ENCODE peak calls at places on chromosomes 11 and 22, in seven cellular contexts. I, W, Q, M, R, E and A are unnamed samples.

GRCh38 chr11:105891685-105892084 is 130.4 kb downstream of the MSANTD4 start:
- DNase-seq in I (no peak), W (no peak), Q (no peak), M (no peak), R (no peak), E (no peak), A (no peak)

GRCh38 chr22:25747245-25747944 is 5.4 kb downstream of the MYO18B start:
- DNase-seq in I (no peak), W (no peak), Q (peak; percentile 49), M (no peak), R (peak; percentile 74), E (peak; percentile 35), A (peak; percentile 56)

GRCh38 chr11:128904872-128905344 is 13.8 kb downstream of the KCNJ5 start:
- DNase-seq in I (no peak), W (no peak), Q (peak; percentile 50), M (peak; percentile 67), R (no peak), E (no peak), A (peak; percentile 55)

GRCh38 chr11:10618490-10618889 is 50.0 kb upstream of the LYVE1 start:
- DNase-seq in I (no peak), W (no peak), Q (no peak), M (no peak), R (no peak), E (no peak), A (no peak)

GRCh38 chr11:73266644-73267015 is 5.5 kb upstream of the P2RY6 start:
- DNase-seq in I (no peak), W (no peak), Q (no peak), M (no peak), R (peak; percentile 20), E (no peak), A (no peak)

GRCh38 chr22:17910561-17911311 is 113.6 kb downstream of the MICAL3 start:
- DNase-seq in I (peak; percentile 73), W (no peak), Q (peak; percentile 7), M (peak; percentile 55), R (no peak), E (no peak), A (peak; percentile 40)

GRCh38 chr22:20887375-20887774 is 28.6 kb downstream of the SNAP29 start:
- DNase-seq in I (no peak), W (no peak), Q (no peak), M (no peak), R (no peak), E (no peak), A (no peak)

GRCh38 chr11:119173453-119173852 is 4.9 kb downstream of the NLRX1 start:
- DNase-seq in I (no peak), W (no peak), Q (no peak), M (no peak), R (no peak), E (no peak), A (no peak)

GRCh38 chr11:66112041-66112491 is 42.0 kb downstream of the PACS1 start:
- DNase-seq in I (no peak), W (no peak), Q (no peak), M (no peak), R (no peak), E (no peak), A (no peak)

GRCh38 chr22:31279821-31280496 is 12.3 kb downstream of the PIK3IP1 start:
- DNase-seq in I (no peak), W (no peak), Q (no peak), M (no peak), R (no peak), E (no peak), A (no peak)

GRCh38 chr22:49979587-49980264 is 19.2 kb downstream of the PIM3 start:
- DNase-seq in I (no peak), W (no peak), Q (peak; percentile 33), M (peak; percentile 57), R (peak; percentile 70), E (peak; percentile 62), A (peak; percentile 53)

GRCh38 chr11:96207459-96208449 is 135.2 kb downstream of the MAML2 start:
- DNase-seq in I (no peak), W (no peak), Q (no peak), M (no peak), R (no peak), E (peak; percentile 84), A (peak; percentile 52)

GRCh38 chr11:6389921-6390717 is at the start of gene SMPD1:
- DNase-seq in I (peak; percentile 90), W (peak; percentile 85), Q (peak; percentile 82), M (peak; percentile 88), R (peak; percentile 94), E (peak; percentile 74), A (peak; percentile 96)

GRCh38 chr22:38700271-38700788 is 413 bp downstream of the JOSD1 start:
- DNase-seq in I (peak; percentile 80), W (peak; percentile 41), Q (no peak), M (no peak), R (peak; percentile 79), E (peak; percentile 35), A (peak; percentile 80)

GRCh38 chr11:121389651-121390050 is 62.5 kb upstream of the SORL1 start:
- DNase-seq in I (no peak), W (no peak), Q (no peak), M (no peak), R (no peak), E (no peak), A (no peak)

GRCh38 chr11:20364412-20364792 is 888 bp downstream of the HTATIP2 start:
- DNase-seq in I (peak; percentile 37), W (no peak), Q (peak; percentile 41), M (no peak), R (no peak), E (no peak), A (peak; percentile 21)

GRCh38 chr11:20363149-20363499 is 390 bp upstream of the HTATIP2 start:
- DNase-seq in I (no peak), W (no peak), Q (no peak), M (no peak), R (no peak), E (no peak), A (no peak)

GRCh38 chr11:20362481-20362880 is 1.0 kb upstream of the HTATIP2 start:
- DNase-seq in I (no peak), W (no peak), Q (no peak), M (no peak), R (no peak), E (no peak), A (no peak)

GRCh38 chr11:20360650-20361049 is 2.9 kb upstream of the HTATIP2 start:
- DNase-seq in I (no peak), W (no peak), Q (no peak), M (no peak), R (peak; percentile 38), E (peak; percentile 53), A (peak; percentile 24)

GRCh38 chr11:20363500-20364411 is at the start of gene HTATIP2:
- DNase-seq in I (peak; percentile 73), W (no peak), Q (peak; percentile 66), M (peak; percentile 70), R (peak; percentile 73), E (no peak), A (peak; percentile 82)
- TF ChIP-seq EP300 in I (no peak), W (peak; percentile 80), Q (no peak), M (no peak), R (peak; percentile 43), E (no peak), A (no peak)

GRCh38 chr22:28142361-28142801 is 223.3 kb upstream of the PITPNB start:
- DNase-seq in I (no peak), W (no peak), Q (no peak), M (no peak), R (no peak), E (peak; percentile 5), A (no peak)

GRCh38 chr22:28139993-28140392 is 220.9 kb upstream of the PITPNB start:
- DNase-seq in I (no peak), W (no peak), Q (no peak), M (no peak), R (no peak), E (no peak), A (no peak)

GRCh38 chr22:28143961-28144745 is 225.1 kb upstream of the PITPNB start:
- DNase-seq in I (no peak), W (no peak), Q (no peak), M (no peak), R (no peak), E (no peak), A (no peak)

GRCh38 chr22:28141614-28142013 is 222.6 kb upstream of the PITPNB start:
- DNase-seq in I (no peak), W (no peak), Q (no peak), M (no peak), R (no peak), E (no peak), A (no peak)

GRCh38 chr22:28143206-28143605 is 224.2 kb upstream of the PITPNB start:
- DNase-seq in I (no peak), W (no peak), Q (no peak), M (no peak), R (no peak), E (no peak), A (no peak)
- H3K4me1 ChIP-seq in I (peaks cover 26% of the 10 kb centered on the region), W (no peaks in the 10 kb centered on the region), Q (peaks cover 10% of the 10 kb centered on the region), M (peaks cover 3% of the 10 kb centered on the region), R (peaks cover 5% of the 10 kb centered on the region), E (no peaks in the 10 kb centered on the region), A (peaks cover 49% of the 10 kb centered on the region)

GRCh38 chr11:88181776-88182175 is 6.5 kb upstream of the RAB38 start:
- DNase-seq in I (no peak), W (no peak), Q (no peak), M (no peak), R (no peak), E (no peak), A (no peak)

GRCh38 chr11:88183233-88183632 is 8.0 kb upstream of the RAB38 start:
- DNase-seq in I (no peak), W (no peak), Q (no peak), M (no peak), R (no peak), E (no peak), A (no peak)

GRCh38 chr11:88178211-88178610 is 3.0 kb upstream of the RAB38 start:
- DNase-seq in I (no peak), W (no peak), Q (no peak), M (no peak), R (no peak), E (no peak), A (no peak)

GRCh38 chr11:88179141-88179540 is 3.9 kb upstream of the RAB38 start:
- DNase-seq in I (no peak), W (no peak), Q (no peak), M (no peak), R (no peak), E (no peak), A (no peak)

GRCh38 chr11:88179966-88180629 is 4.9 kb upstream of the RAB38 start:
- DNase-seq in I (no peak), W (no peak), Q (no peak), M (no peak), R (no peak), E (no peak), A (no peak)
- TF ChIP-seq EP300 in I (no peak), W (no peak), Q (no peak), M (no peak), R (no peak), E (no peak), A (no peak)

DNA sequence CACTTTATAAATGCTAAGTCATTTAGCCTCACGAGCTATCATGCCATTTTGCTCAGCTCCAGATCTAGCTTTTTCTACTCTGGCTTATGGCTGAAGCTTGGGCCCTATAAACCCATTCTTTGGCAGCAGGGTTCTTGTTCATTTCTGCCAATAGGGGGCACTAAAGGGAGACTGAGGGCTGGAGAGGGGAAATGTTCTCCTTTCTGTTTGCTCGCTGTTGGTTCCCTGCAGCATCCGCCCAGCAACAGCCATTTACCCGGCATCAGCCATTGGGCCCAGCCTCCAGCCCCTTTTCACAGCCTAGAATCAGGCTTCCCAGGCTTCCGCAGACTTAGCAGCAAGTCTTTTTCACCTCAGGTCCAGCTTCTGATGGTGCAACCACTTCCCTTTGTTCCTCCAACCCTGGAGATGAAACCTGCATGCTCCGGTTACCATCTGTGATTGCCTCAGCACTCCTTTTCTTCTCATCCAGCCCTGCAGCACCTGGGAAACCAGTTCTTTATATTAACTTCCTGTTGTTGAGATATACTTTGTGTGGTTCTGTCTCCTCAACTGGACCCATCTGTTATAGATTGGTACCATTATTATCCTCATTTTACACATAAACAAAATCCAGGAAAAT is 4.2 kb upstream of the ME3 start:
- DNase-seq in I (no peak), W (no peak), Q (no peak), M (peak; percentile 66), R (no peak), E (peak; percentile 18), A (no peak)
- H3K4me1 ChIP-seq in I (peaks cover 7% of the 10 kb centered on the region), W (no peaks in the 10 kb centered on the region), Q (peaks cover 14% of the 10 kb centered on the region), M (peaks cover 15% of the 10 kb centered on the region), R (peaks cover 11% of the 10 kb centered on the region), E (peaks cover 8% of the 10 kb centered on the region), A (peaks cover 51% of the 10 kb centered on the region)